ENCODE peak calls at places on chromosomes 6 and 20, in five cellular contexts. B is tibial artery, G is testis, A is psoas muscle, N is heart right ventricle. F is an unnamed sample.

GRCh38 chr6:87971605-87972262 is 75.9 kb upstream of the SPACA1 start:
- DNase-seq in B (no peak), G (no peak), A (no peak), N (no peak), F (no peak)

GRCh38 chr20:63402178-63402859 is 41.2 kb upstream of the CHRNA4 start:
- DNase-seq in B (no peak), G (no peak), A (no peak), N (no peak), F (no peak)

GRCh38 chr20:59435496-59435895 is 135.1 kb downstream of the EDN3 start:
- DNase-seq in B (no peak), G (no peak), A (no peak), N (no peak), F (no peak)

GRCh38 chr6:110063864-110064263 is 85.8 kb downstream of the GPR6 start:
- DNase-seq in B (no peak), G (no peak), A (no peak), N (no peak), F (no peak)

GRCh38 chr6:17928514-17929430 is 58.7 kb downstream of the KIF13A start:
- DNase-seq in B (no peak), G (no peak), A (no peak), N (no peak), F (no peak)

GRCh38 chr20:61445741-61446140 is 193.7 kb downstream of the CDH4 start:
- DNase-seq in B (no peak), G (peak; percentile 76), A (no peak), N (no peak), F (no peak)

GRCh38 chr20:58293453-58293852 is 16.1 kb upstream of the RAB22A start:
- DNase-seq in B (no peak), G (no peak), A (no peak), N (peak; percentile 16), F (no peak)

GRCh38 chr6:125952764-125953501 is 3.6 kb upstream of the HINT3 start:
- DNase-seq in B (no peak), G (peak; percentile 25), A (no peak), N (no peak), F (peak; percentile 17)

GRCh38 chr6:3280866-3281465 is 22.2 kb downstream of the PSMG4 start:
- DNase-seq in B (peak; percentile 17), G (no peak), A (no peak), N (no peak), F (no peak)

GRCh38 chr20:50333856-50334255 is 143.2 kb downstream of the CEBPB start:
- DNase-seq in B (peak; percentile 26), G (no peak), A (no peak), N (no peak), F (peak; percentile 89)

GRCh38 chr6:164926686-164927085 is 382.7 kb downstream of the C6orf118 start:
- DNase-seq in B (no peak), G (no peak), A (no peak), N (no peak), F (no peak)

GRCh38 chr6:134267917-134268361 is 50.0 kb downstream of the SGK1 start:
- DNase-seq in B (no peak), G (peak; percentile 83), A (no peak), N (peak; percentile 66), F (no peak)

DNA sequence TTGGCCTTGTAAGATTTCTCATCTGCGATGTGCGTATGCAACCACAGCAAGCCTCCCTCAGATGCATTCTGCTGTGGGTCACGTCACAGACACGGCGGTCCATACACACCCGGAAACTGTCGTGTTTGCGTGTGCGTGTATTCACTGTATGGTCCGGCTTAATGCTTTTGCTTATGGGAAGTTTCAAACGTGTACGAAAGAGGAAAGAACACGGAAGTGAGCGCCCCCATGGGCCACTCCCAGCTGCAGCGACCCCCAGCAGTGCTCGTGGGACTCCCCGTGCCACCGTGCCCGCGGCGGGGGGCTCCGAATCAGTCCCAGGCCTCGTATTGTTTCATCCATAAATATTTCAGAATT is 10.2 kb downstream of the DLL1 start:
- DNase-seq in B (no peak), G (no peak), A (no peak), N (no peak), F (no peak)
- TF ChIP-seq CTCF in B (no peak), G (no peak), A (no peak), N (no peak), F (no peak)

DNA sequence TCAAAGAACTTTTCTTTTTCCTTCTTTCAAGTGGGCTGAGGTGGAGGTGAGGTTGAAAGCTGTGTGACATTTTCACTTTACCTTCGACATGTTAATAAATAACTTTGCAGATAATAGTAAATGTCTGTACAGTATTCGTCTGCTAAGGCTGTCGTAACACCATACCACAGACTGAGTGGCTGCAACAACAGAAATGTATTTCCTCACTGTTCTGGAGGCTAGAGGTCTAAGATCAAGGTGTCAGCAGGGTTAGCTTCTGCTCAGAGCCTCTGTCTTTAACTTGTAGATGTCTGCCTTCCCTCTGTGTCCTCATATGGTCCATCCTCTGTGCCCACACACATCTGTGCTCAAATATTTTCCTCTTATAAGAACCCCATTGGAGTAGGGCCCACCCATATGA is 14.9 kb downstream of the PHACTR2 start:
- DNase-seq in B (no peak), G (no peak), A (no peak), N (no peak), F (no peak)
- H3K4me1 ChIP-seq in B (peaks cover 46% of the 10 kb centered on the region), G (peaks cover 54% of the 10 kb centered on the region), A (peaks cover 47% of the 10 kb centered on the region), N (peaks cover 71% of the 10 kb centered on the region), F (peaks cover 87% of the 10 kb centered on the region)

GRCh38 chr6:36769161-36769675 is 70.0 kb downstream of the CPNE5 start:
- DNase-seq in B (no peak), G (no peak), A (peak; percentile 40), N (peak; percentile 37), F (no peak)
- H3K4me3 ChIP-seq in B (no peak overlapping the region), G (no peak overlapping the region), A (no peak overlapping the region), N (no peak overlapping the region), F (no peak overlapping the region)

GRCh38 chr6:45736134-45736533 is 279.5 kb downstream of the CLIC5 start:
- DNase-seq in B (no peak), G (no peak), A (no peak), N (no peak), F (no peak)
- TF ChIP-seq CTCF in B (no peak), G (no peak), A (no peak), N (no peak), F (no peak)

DNA sequence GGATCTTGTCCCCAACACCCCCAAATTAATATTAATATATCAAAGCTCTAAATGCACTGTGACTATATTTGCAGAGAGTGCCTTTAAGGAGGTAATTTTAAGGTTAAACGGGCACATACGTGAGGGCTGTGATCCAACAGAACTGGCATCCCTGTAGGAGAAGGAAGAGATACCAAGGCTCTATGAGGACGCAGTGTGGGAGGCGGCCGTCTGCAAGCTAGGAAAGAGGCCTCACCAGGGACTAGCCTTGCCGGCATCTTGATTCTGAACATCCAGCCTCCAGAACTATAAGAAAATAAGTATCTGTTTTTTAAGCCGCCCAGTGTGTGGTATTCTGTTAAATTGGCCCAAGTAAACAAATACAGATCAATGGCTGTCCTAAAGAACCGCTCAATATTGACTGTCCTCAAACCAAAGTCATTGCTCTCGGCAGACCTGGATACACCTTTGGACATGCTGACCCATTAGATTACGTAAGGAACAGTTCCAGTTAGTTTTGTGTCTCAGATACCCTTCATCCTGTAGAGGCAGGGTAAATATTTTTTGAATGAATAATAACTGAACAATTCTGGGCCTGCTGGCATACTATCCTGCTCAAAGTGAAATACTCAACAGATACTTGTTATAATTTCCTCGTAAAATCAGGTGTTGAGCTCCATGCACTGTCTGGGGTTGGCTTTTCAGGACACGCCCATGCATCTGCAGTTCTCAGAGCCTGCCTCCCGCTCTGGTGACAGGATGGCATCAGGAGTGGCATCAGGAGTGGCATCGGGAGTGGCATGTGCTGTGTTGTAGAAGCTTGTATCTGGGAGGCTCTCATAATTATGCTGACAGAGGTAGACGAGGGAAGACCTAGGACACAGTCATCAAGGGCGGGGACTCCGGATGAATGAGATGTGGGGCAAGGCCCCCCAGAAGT is 6.3 kb downstream of the PRR18 start:
- DNase-seq in B (no peak), G (no peak), A (no peak), N (no peak), F (no peak)
- H3K4me1 ChIP-seq in B (peaks cover 3% of the 10 kb centered on the region), G (no peaks in the 10 kb centered on the region), A (no peaks in the 10 kb centered on the region), N (no peaks in the 10 kb centered on the region), F (no peaks in the 10 kb centered on the region)

GRCh38 chr6:151665329-151665728 is 142.2 kb upstream of the ESR1 start:
- DNase-seq in B (no peak), G (no peak), A (no peak), N (no peak), F (no peak)

GRCh38 chr6:151670116-151670515 is 137.4 kb upstream of the ESR1 start:
- DNase-seq in B (no peak), G (no peak), A (no peak), N (no peak), F (no peak)

GRCh38 chr6:151666526-151666925 is 141.0 kb upstream of the ESR1 start:
- DNase-seq in B (no peak), G (no peak), A (no peak), N (no peak), F (no peak)

GRCh38 chr6:151671195-151671594 is 136.3 kb upstream of the ESR1 start:
- DNase-seq in B (no peak), G (no peak), A (no peak), N (no peak), F (no peak)

GRCh38 chr6:151669208-151669560 is 138.3 kb upstream of the ESR1 start:
- DNase-seq in B (no peak), G (no peak), A (no peak), N (no peak), F (no peak)
- H3K4me3 ChIP-seq in B (no peak overlapping the region), G (no peak overlapping the region), A (no peak overlapping the region), N (no peak overlapping the region), F (no peak overlapping the region)

GRCh38 chr6:136235233-136235564 is 14.9 kb downstream of the MTFR2 start:
- DNase-seq in B (no peak), G (no peak), A (no peak), N (no peak), F (no peak)

DNA sequence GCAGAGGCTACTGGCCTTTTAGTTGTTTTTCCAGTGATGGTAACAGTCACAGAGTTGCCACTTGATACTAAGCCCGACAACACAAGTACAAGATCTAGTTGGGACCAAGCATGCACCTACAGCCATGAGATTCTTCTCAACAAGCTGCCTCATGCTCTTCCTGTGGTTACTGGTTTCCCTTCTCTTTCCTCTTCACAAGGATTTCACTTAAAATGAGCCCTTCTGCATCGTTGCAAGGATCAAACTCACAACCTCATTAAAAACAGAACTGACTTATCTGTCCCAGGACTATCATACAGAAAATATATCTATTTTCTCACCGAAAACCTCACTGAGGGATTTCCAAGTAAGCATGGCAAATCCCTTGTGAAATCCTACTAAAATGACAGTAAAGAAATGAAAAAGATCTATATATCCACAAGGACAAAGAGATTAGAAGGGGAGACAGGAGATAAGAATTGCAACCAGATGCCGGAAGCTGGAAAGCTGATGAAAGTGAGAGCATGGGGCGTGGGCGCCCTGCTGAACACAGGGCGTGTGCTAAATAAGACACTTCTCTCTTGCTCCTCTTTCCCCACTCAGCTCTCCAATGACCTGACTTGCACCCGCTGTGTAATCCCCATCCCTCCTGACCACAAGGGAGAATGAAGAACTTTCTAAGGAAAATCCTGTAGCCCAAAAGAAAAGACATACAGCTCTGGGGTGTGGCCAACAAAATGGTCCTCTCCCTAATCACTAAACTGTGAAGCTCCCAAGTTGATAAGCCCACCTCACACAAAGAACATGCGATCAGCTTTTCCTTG is 13.4 kb downstream of the MTFR2 start:
- DNase-seq in B (no peak), G (no peak), A (no peak), N (no peak), F (no peak)
- TF ChIP-seq CTCF in B (no peak), G (no peak), A (no peak), N (no peak), F (no peak)

DNA sequence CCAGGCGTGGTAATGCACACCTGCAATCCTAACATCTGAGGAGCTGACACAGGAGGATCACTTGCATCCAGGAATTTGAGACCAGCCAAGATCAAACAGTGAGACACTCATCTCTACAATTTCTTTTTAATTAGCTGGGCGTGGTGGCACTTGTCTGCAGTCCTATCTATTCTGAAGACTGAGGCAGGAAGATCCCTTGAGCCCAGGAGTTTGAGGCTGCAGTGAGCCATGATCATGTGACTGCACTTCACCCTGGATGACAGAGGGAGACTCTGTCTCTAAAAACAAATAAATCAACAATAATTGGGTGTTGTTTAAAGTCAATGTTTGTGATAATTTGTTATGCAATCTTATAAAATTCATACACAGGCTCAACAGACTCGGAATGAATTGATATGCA is 18.0 kb upstream of the HLA-A start:
- DNase-seq in B (no peak), G (no peak), A (no peak), N (no peak), F (no peak)
- H3K4me1 ChIP-seq in B (no peaks in the 10 kb centered on the region), G (no peaks in the 10 kb centered on the region), A (no peaks in the 10 kb centered on the region), N (peaks cover 14% of the 10 kb centered on the region), F (no peaks in the 10 kb centered on the region)